ENCODE peak calls at places on chromosomes 16 and 17, in seven cellular contexts. F is SK-N-MC, L is HuH-7, Q is neural progenitor cell, J is NCI-H2081, G is aorta, W is psoas muscle. O is an unnamed sample.

GRCh38 chr17:7477392-7478275 is 1.8 kb downstream of the ZBTB4 start:
- DNase-seq in F (no peak), L (no peak), Q (peak), J (no peak), G (peak), W (no peak), O (no peak)

GRCh38 chr17:39996789-39997188 is 16.2 kb downstream of the PSMD3 start:
- DNase-seq in F (no peak), L (no peak), Q (no peak), J (no peak), G (peak), W (peak), O (no peak)

GRCh38 chr17:3920940-3921852 is 4.9 kb upstream of the P2RX1 start:
- DNase-seq in F (no peak), L (no peak), Q (no peak), J (no peak), G (peak), W (no peak), O (no peak)

GRCh38 chr16:6958184-6958583 is 374.5 kb upstream of the RBFOX1 start:
- DNase-seq in F (no peak), L (no peak), Q (no peak), J (no peak), G (no peak), W (no peak), O (no peak)

GRCh38 chr17:38341035-38341721 is 2.6 kb downstream of the GPR179 start:
- DNase-seq in F (no peak), L (no peak), Q (peak), J (peak), G (no peak), W (peak), O (no peak)

GRCh38 chr16:10968509-10968908 is 24.1 kb downstream of the CLEC16A start:
- DNase-seq in F (no peak), L (no peak), Q (no peak), J (no peak), G (no peak), W (no peak), O (no peak)

GRCh38 chr17:75250009-75250471 is 11.4 kb downstream of the GGA3 start:
- DNase-seq in F (no peak), L (no peak), Q (no peak), J (no peak), G (no peak), W (peak), O (peak)

GRCh38 chr17:69639096-69639495 is 224.6 kb downstream of the MAP2K6 start:
- DNase-seq in F (no peak), L (no peak), Q (no peak), J (no peak), G (no peak), W (no peak), O (no peak)

GRCh38 chr17:39209317-39210092 is 9.4 kb downstream of the RPL19 start:
- DNase-seq in F (peak), L (no peak), Q (peak), J (no peak), G (peak), W (peak), O (peak)

GRCh38 chr17:42342242-42343008 is 45.8 kb downstream of the STAT3 start:
- DNase-seq in F (peak), L (no peak), Q (no peak), J (no peak), G (no peak), W (no peak), O (no peak)

GRCh38 chr17:74870512-74870911 is 2.3 kb downstream of the FDXR start:
- DNase-seq in F (no peak), L (no peak), Q (no peak), J (no peak), G (no peak), W (peak), O (no peak)

GRCh38 chr17:63840591-63841349 is 1.7 kb downstream of the SMARCD2 start:
- DNase-seq in F (no peak), L (no peak), Q (no peak), J (no peak), G (no peak), W (peak), O (no peak)

GRCh38 chr16:1364510-1364909 is 12.8 kb downstream of the GNPTG start:
- DNase-seq in F (no peak), L (no peak), Q (no peak), J (no peak), G (no peak), W (no peak), O (no peak)

O was measured in CD4-positive, alpha-beta memory T cell.